ENCODE peak calls at places on chromosomes 16 and 17, in ten cellular contexts. D is IMR-90, R is upper lobe of left lung, N is uterus, V is GM12891, G is A549, Z is HCT116, S is vagina, T is transverse colon, L is body of pancreas. K is an unnamed sample.

GRCh38 chr17:18259621-18260331 is 686 bp upstream of the MIEF2 start:
- DNase-seq in D (peak), R (no peak), N (no peak), V (no peak), G (no peak), Z (peak), S (no peak), T (no peak), L (peak), K (no peak)

GRCh38 chr16:81626181-81626674 is 152.9 kb upstream of the PLCG2 start:
- DNase-seq in D (peak), R (no peak), N (no peak), V (no peak), G (no peak), Z (no peak), S (no peak), T (no peak), L (no peak), K (no peak)

GRCh38 chr17:17028059-17028877 is 14.0 kb upstream of the MPRIP start:
- DNase-seq in D (peak), R (peak), N (no peak), V (no peak), G (peak), Z (peak), S (no peak), T (peak), L (peak), K (peak)

GRCh38 chr16:85199069-85199725 is 86.9 kb upstream of the CIBAR2 start:
- DNase-seq in D (no peak), R (no peak), N (no peak), V (no peak), G (no peak), Z (no peak), S (no peak), T (no peak), L (no peak), K (no peak)

GRCh38 chr16:84479716-84480450 is 24.6 kb downstream of the MEAK7 start:
- DNase-seq in D (no peak), R (peak), N (no peak), V (no peak), G (no peak), Z (no peak), S (peak), T (no peak), L (no peak), K (no peak)

GRCh38 chr16:56980792-56981724 is 8.3 kb upstream of the NLRC5 start:
- DNase-seq in D (no peak), R (no peak), N (no peak), V (no peak), G (no peak), Z (no peak), S (no peak), T (no peak), L (no peak), K (no peak)

GRCh38 chr17:83062818-83063671 is 16.4 kb upstream of the METRNL start:
- DNase-seq in D (no peak), R (peak), N (peak), V (no peak), G (no peak), Z (no peak), S (no peak), T (peak), L (no peak), K (peak)

GRCh38 chr16:57604177-57604576 is 24.3 kb upstream of the ADGRG1 start:
- DNase-seq in D (no peak), R (no peak), N (no peak), V (no peak), G (no peak), Z (no peak), S (peak), T (no peak), L (no peak), K (no peak)

GRCh38 chr16:75288181-75288580 is 36.8 kb upstream of the BCAR1 start:
- DNase-seq in D (no peak), R (no peak), N (no peak), V (no peak), G (no peak), Z (no peak), S (no peak), T (no peak), L (no peak), K (no peak)

GRCh38 chr17:4786111-4786491 is at the start of gene VMO1:
- DNase-seq in D (no peak), R (no peak), N (peak), V (no peak), G (no peak), Z (no peak), S (no peak), T (peak), L (no peak), K (no peak)

GRCh38 chr17:32819035-32819434 is 57.9 kb downstream of the MYO1D start:
- DNase-seq in D (no peak), R (no peak), N (no peak), V (no peak), G (no peak), Z (no peak), S (no peak), T (no peak), L (no peak), K (no peak)

GRCh38 chr17:17750881-17751280 is 69.6 kb downstream of the RAI1 start:
- DNase-seq in D (no peak), R (peak), N (no peak), V (no peak), G (no peak), Z (no peak), S (no peak), T (peak), L (no peak), K (no peak)

GRCh38 chr16:56679813-56680212 is 2.5 kb upstream of the MT1X start:
- DNase-seq in D (no peak), R (no peak), N (no peak), V (no peak), G (no peak), Z (peak), S (no peak), T (no peak), L (peak), K (no peak)

GRCh38 chr16:65574311-65574966 is 452.6 kb upstream of the CDH11 start:
- DNase-seq in D (no peak), R (no peak), N (no peak), V (no peak), G (no peak), Z (no peak), S (no peak), T (no peak), L (no peak), K (no peak)

GRCh38 chr16:75486014-75486404 is 9.2 kb downstream of the CHST6 start:
- DNase-seq in D (no peak), R (no peak), N (no peak), V (no peak), G (no peak), Z (no peak), S (no peak), T (peak), L (no peak), K (no peak)

GRCh38 chr17:7845359-7846062 is 9.4 kb upstream of the TMEM88 start:
- DNase-seq in D (no peak), R (no peak), N (no peak), V (no peak), G (no peak), Z (no peak), S (no peak), T (no peak), L (no peak), K (no peak)

GRCh38 chr16:5354645-5355044 is 257.1 kb upstream of the EEF2KMT start:
- DNase-seq in D (no peak), R (no peak), N (no peak), V (no peak), G (no peak), Z (no peak), S (no peak), T (no peak), L (peak), K (no peak)

GRCh38 chr16:67028555-67029248 is at the start of gene CBFB:
- DNase-seq in D (peak), R (peak), N (peak), V (peak), G (peak), Z (peak), S (no peak), T (peak), L (peak), K (peak)

GRCh38 chr16:67030221-67030962 is 1.4 kb downstream of the CBFB start:
- DNase-seq in D (no peak), R (no peak), N (no peak), V (no peak), G (no peak), Z (no peak), S (no peak), T (no peak), L (no peak), K (no peak)

GRCh38 chr16:67028167-67028554 is 788 bp upstream of the CBFB start:
- DNase-seq in D (no peak), R (peak), N (no peak), V (no peak), G (no peak), Z (no peak), S (no peak), T (no peak), L (no peak), K (no peak)

GRCh38 chr16:67027046-67027445 is 1.9 kb upstream of the CBFB start:
- DNase-seq in D (no peak), R (peak), N (no peak), V (no peak), G (no peak), Z (no peak), S (no peak), T (no peak), L (no peak), K (no peak)

DNA sequence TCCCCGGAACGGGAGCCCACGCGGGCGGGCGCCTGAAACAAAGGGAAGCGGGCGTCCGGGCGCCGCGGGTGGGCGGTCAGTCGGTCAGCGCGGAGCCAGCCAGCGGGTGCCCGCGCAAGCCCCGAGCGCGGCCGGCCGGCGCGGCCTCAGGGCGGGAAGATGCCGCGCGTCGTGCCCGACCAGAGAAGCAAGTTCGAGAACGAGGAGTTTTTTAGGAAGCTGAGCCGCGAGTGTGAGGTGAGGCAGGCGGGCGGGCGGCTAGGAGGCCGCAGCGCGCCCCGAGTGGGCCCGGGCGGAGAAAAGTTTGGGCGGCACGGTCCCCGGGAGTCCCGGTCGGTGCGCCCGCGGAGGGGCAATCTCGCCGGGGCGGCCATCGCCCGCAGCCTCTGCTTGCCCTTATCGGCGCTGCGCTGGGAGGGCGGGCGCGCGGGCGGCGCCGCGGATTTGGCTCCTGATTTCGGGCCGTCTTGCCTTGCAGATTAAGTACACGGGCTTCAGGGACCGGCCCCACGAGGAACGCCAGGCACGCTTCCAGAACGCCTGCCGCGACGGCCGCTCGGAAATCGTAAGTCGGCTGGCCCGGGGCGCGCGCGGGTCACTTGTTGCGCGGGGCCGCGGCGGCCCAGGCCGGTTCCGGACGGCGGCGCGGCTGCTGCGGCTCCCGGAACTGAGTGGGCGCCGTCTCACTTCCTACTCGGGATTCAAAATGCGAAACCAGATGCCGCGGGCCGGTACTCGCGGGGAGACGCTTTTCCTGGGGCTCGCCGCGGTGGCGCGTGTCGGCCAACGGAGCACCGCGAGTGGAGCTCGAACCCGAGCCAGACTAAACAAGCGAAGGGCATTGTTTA is 524 bp downstream of the CBFB start:
- DNase-seq in D (peak), R (peak), N (peak), V (peak), G (peak), Z (no peak), S (no peak), T (peak), L (peak), K (peak)
- TF ChIP-seq POLR2A in D (peak), R (no peak), N (no peak), V (no peak), G (peak), Z (no peak), S (peak), T (peak), L (peak), K (peak)

DNA sequence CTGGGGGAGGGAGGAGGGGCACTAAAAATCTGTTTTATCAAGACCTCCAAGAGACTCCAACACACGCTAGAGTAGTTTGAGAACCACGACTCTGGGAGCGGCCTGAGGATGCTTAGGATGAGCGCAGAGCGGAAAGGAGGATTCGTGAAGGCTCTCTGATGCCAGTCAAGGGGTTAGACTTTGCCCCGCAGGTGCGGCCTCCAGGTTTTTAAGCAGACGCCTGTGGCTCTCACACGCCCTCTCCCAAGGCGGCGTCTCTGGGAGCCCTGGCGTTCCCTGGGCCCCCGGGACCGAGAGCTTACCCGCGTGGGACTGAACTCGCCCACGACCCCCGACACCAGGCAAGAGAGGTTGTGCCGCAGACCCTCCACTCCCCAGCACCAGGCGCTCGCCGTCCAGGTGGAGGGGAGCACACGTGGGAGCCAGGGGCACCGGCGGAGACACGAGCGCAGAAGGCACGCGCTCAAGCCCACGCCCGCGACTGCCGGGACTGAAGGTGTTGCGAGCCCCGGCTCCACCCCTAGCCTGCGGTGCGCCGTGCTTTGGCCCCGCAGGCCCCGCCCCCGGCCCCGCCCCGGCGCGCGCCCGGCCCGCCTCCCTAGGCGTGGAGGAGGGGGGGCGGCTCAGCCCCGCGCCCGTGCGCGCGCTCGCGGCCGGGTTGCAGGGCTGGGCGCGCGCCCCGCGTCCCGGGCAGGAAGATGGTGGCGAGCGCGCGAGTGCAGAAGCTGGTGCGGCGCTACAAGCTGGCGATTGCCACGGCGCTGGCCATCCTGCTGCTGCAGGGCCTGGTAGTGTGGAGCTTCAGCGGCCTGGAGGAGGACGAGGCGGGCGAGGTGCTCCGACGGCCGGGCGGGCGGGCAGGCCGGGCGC is at the start of gene XYLT2:
- DNase-seq in D (peak), R (peak), N (peak), V (peak), G (peak), Z (peak), S (no peak), T (peak), L (peak), K (peak)
- TF ChIP-seq POLR2A in D (no peak), R (no peak), N (peak), V (peak), G (peak), Z (peak), S (peak), T (peak), L (peak), K (no peak)

DNA sequence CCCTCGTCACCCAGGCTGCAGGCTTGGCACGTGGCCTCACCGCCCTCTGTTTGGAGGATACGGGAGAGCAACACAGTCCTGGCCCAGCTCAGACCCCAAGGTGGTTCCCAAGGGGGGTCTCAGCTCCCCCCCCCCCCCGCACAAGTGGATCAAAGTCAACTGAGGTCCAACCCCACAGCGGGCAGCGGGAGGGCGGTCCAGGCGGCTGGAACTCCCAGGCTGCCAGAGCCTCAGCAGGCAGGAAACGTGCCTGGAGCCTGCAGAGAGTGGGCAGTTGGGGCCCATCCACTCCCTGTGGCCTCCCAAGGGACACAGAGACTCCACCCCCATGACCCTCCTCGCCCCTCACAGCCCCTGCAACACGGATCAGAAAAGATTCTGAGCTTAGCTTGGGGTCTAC is 36.7 kb downstream of the PIEZO1 start:
- DNase-seq in D (no peak), R (no peak), N (no peak), V (no peak), G (no peak), Z (no peak), S (no peak), T (no peak), L (no peak), K (no peak)
- TF ChIP-seq POLR2A in D (no peak), R (no peak), N (no peak), V (no peak), G (no peak), Z (no peak), S (no peak), T (no peak), L (no peak), K (no peak)

DNA sequence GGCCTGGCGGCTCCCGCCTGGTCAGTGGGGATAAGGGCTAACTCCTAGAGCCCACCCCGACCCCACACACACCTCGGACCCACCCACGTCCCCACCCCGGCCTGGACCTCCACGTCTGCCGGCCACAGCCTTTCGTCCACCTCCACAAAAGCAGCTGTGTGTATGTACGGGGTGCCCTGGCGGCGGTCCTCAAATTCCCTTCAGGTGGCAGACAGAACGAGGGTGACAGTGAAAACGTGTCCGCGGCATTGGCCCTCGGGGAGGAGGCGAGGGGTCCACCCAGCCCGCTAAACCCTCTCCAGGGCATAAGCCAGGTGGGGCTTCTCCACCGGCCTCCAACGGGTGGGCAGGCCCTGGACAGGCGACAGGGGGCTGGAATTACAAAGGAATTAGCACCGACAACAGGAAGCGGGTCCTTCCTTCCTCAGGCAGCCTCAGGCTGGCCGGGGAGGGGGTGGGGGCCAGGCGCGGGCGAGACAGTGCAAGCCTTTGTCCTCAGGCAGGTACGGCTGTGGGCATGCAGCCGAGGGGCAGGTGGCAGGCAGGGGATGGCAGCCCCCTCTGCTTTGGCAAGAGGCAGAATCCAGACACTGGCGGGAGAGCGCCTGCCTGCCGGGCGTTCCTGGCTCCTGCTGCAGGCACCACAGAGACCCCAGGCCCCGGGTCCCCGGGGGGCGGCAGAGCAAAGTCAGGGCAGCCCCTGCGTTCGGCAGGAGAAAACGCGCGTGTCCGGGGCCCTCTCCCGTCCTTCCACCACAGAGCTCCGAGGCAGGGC is 12.3 kb upstream of the PITPNA start:
- DNase-seq in D (no peak), R (no peak), N (no peak), V (no peak), G (no peak), Z (no peak), S (no peak), T (no peak), L (peak), K (no peak)
- TF ChIP-seq POLR2A in D (no peak), R (no peak), N (no peak), V (no peak), G (no peak), Z (no peak), S (no peak), T (no peak), L (no peak), K (no peak)

GRCh38 chr16:50696575-50697420 is 3.4 kb downstream of the NOD2 start:
- DNase-seq in D (peak), R (peak), N (peak), V (no peak), G (peak), Z (peak), S (no peak), T (peak), L (peak), K (peak)
- TF ChIP-seq POLR2A in D (no peak), R (no peak), N (no peak), V (no peak), G (no peak), Z (no peak), S (no peak), T (no peak), L (no peak), K (no peak)

GRCh38 chr16:14419817-14420216 is 210.2 kb downstream of the PARN start:
- DNase-seq in D (no peak), R (no peak), N (no peak), V (no peak), G (no peak), Z (no peak), S (no peak), T (no peak), L (no peak), K (no peak)

GRCh38 chr16:14420721-14421488 is 209.2 kb downstream of the PARN start:
- DNase-seq in D (no peak), R (no peak), N (no peak), V (no peak), G (no peak), Z (no peak), S (no peak), T (no peak), L (no peak), K (no peak)

GRCh38 chr16:14416184-14416583 is 213.9 kb downstream of the PARN start:
- DNase-seq in D (no peak), R (no peak), N (no peak), V (no peak), G (no peak), Z (no peak), S (no peak), T (no peak), L (no peak), K (no peak)

GRCh38 chr16:14415291-14415690 is 214.8 kb downstream of the PARN start:
- DNase-seq in D (no peak), R (no peak), N (no peak), V (no peak), G (no peak), Z (no peak), S (no peak), T (no peak), L (no peak), K (no peak)

DNA sequence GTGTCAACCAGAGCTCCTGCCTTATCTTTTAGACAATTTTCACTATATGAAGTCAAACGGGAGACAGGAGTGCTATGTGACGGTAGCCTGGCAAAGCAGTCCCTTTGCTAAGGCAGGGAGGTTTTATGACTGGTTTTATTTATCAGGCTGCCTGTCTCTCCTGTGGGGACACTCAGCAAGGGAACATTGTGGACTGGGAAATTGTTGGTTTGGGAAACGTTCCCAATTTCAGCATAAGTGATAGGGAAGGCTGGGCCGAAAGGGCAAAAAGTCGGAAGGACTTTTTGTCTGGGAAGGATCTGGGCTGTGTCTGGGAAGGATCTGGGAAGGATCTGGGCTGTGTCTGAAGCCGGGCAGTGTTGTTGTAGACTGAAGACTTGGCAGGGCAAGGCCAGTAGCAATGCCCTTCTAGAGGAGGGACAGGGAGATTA is 211.2 kb downstream of the PARN start:
- DNase-seq in D (no peak), R (no peak), N (no peak), V (no peak), G (no peak), Z (no peak), S (no peak), T (no peak), L (peak), K (peak)
- TF ChIP-seq POLR2A in D (no peak), R (no peak), N (no peak), V (no peak), G (no peak), Z (no peak), S (no peak), T (no peak), L (no peak), K (no peak)

K was measured in tibial nerve.